ENCODE peak calls at places on chromosomes 16 and 17, in eight cellular contexts. C, Y, H, T, R, B, E and F are unnamed samples.
A peak's percentile ranks its signal among the peaks of the same experiment; 100 is the strongest.

GRCh38 chr16:52709286-52709685 is 162.3 kb upstream of the TOX3 start:
- DNase-seq in C (no peak), Y (no peak), H (no peak), T (no peak), R (no peak), B (no peak), E (no peak), F (no peak)

GRCh38 chr17:63911657-63912100 is 621 bp upstream of the CSHL1 start:
- DNase-seq in C (no peak), Y (peak; percentile 61), H (no peak), T (peak; percentile 26), R (no peak), B (no peak), E (peak; percentile 80), F (no peak)

GRCh38 chr17:8073627-8074485 is 13.7 kb downstream of the ALOX12B start:
- DNase-seq in C (peak; percentile 70), Y (peak; percentile 86), H (peak; percentile 80), T (peak; percentile 4), R (no peak), B (peak; percentile 68), E (peak; percentile 88), F (no peak)

GRCh38 chr17:46200200-46200599 is 7.0 kb upstream of the KANSL1 start:
- DNase-seq in C (no peak), Y (no peak), H (no peak), T (no peak), R (no peak), B (no peak), E (no peak), F (no peak)

GRCh38 chr17:59451706-59452105 is 113.7 kb upstream of the DHX40 start:
- DNase-seq in C (no peak), Y (no peak), H (no peak), T (no peak), R (no peak), B (no peak), E (no peak), F (no peak)

GRCh38 chr16:2468142-2468724 is 2.9 kb upstream of the NTN3 start:
- DNase-seq in C (no peak), Y (no peak), H (no peak), T (no peak), R (no peak), B (no peak), E (peak; percentile 51), F (no peak)

GRCh38 chr16:4802659-4803287 is 340 bp upstream of the ROGDI start:
- DNase-seq in C (peak; percentile 92), Y (peak; percentile 83), H (peak; percentile 91), T (peak; percentile 90), R (peak; percentile 59), B (peak; percentile 94), E (peak; percentile 88), F (peak; percentile 97)

GRCh38 chr16:88376053-88376834 is 6.5 kb upstream of the ZNF469 start:
- DNase-seq in C (no peak), Y (no peak), H (no peak), T (no peak), R (no peak), B (no peak), E (no peak), F (no peak)

GRCh38 chr16:87392823-87393679 is 915 bp downstream of the MAP1LC3B start:
- DNase-seq in C (no peak), Y (peak; percentile 21), H (no peak), T (peak; percentile 11), R (no peak), B (no peak), E (peak; percentile 64), F (peak; percentile 90)

GRCh38 chr17:64005734-64006167 is 7.6 kb downstream of the PRR29 start:
- DNase-seq in C (no peak), Y (no peak), H (peak; percentile 59), T (peak; percentile 87), R (no peak), B (peak; percentile 59), E (no peak), F (peak; percentile 85)

GRCh38 chr17:55245986-55246385 is 18.8 kb upstream of the HLF start:
- DNase-seq in C (no peak), Y (no peak), H (no peak), T (no peak), R (no peak), B (no peak), E (no peak), F (no peak)

GRCh38 chr16:15642557-15643452 is at the start of gene MARF1:
- DNase-seq in C (peak; percentile 99), Y (peak; percentile 99), H (peak; percentile 99), T (peak; percentile 96), R (peak; percentile 47), B (peak; percentile 97), E (peak; percentile 99), F (peak; percentile 100)

GRCh38 chr16:29729116-29729521 is 16.7 kb downstream of the C16orf54 start:
- DNase-seq in C (no peak), Y (no peak), H (no peak), T (peak; percentile 54), R (peak; percentile 4), B (no peak), E (no peak), F (no peak)

GRCh38 chr17:17740627-17741237 is 59.5 kb downstream of the RAI1 start:
- DNase-seq in C (no peak), Y (peak; percentile 50), H (no peak), T (no peak), R (no peak), B (no peak), E (peak; percentile 74), F (no peak)